ENCODE peak calls at places on chromosomes 13 and 19, in six cellular contexts. G, M, Q, J, X and L are unnamed samples.

GRCh38 chr13:95440441-95441088 is 112.0 kb upstream of the CLDN10 start:
- DNase-seq in J (no peak), Q (no peak), X (no peak), M (no peak), G (no peak), L (no peak)

GRCh38 chr13:95676100-95676774 is 702 bp upstream of the DNAJC3 start:
- DNase-seq in Q (no peak), X (no peak), J (no peak), M (peak; percentile 7), G (peak; percentile 10), L (no peak)

GRCh38 chr19:10019246-10019645 is 6.0 kb downstream of the RDH8 start:
- DNase-seq in Q (no peak), J (no peak), G (no peak), X (no peak), M (no peak), L (no peak)

GRCh38 chr13:100440756-100441421 is 147.7 kb downstream of the GGACT start:
- DNase-seq in G (no peak), J (no peak), X (no peak), M (no peak), Q (peak; percentile 5), L (no peak)

GRCh38 chr19:45881082-45881908 is 4.6 kb downstream of the IRF2BP1 start:
- DNase-seq in Q (no peak), G (no peak), X (no peak), J (no peak), M (no peak), L (no peak)

GRCh38 chr19:55590109-55590508 is 9.2 kb downstream of the FIZ1 start:
- DNase-seq in Q (no peak), M (no peak), G (no peak), X (no peak), J (no peak), L (no peak)

GRCh38 chr13:44786724-44787123 is 202.5 kb downstream of the NUFIP1 start:
- DNase-seq in J (no peak), G (no peak), Q (no peak), X (no peak), M (no peak), L (no peak)

GRCh38 chr19:18999016-18999758 is 34.1 kb downstream of the SUGP2 start:
- DNase-seq in X (no peak), M (no peak), Q (no peak), G (no peak), J (no peak), L (no peak)

GRCh38 chr19:46927106-46927505 is 66.3 kb downstream of the ARHGAP35 start:
- DNase-seq in G (no peak), M (no peak), J (no peak), X (no peak), Q (no peak), L (no peak)

GRCh38 chr13:101881593-101881992 is 429.1 kb downstream of the ITGBL1 start:
- DNase-seq in M (no peak), Q (no peak), J (no peak), G (no peak), X (no peak), L (no peak)

GRCh38 chr19:6198896-6199239 is 63.4 kb downstream of the ACSBG2 start:
- DNase-seq in J (no peak), Q (no peak), M (no peak), G (no peak), X (no peak), L (no peak)

GRCh38 chr19:1445185-1445931 is 4.6 kb upstream of the APC2 start:
- DNase-seq in J (peak; percentile 88), X (peak; percentile 80), G (peak; percentile 46), M (peak; percentile 72), Q (peak; percentile 67), L (peak; percentile 63)

GRCh38 chr19:28414748-28415147 is 798.2 kb downstream of the UQCRFS1 start:
- DNase-seq in X (no peak), J (no peak), G (no peak), M (no peak), Q (no peak), L (no peak)

GRCh38 chr19:39223703-39224279 is 19.7 kb upstream of the SYCN start:
- DNase-seq in M (no peak), Q (no peak), J (no peak), X (peak; percentile 37), G (no peak), L (no peak)

GRCh38 chr19:14563989-14564650 is 7.7 kb downstream of the NDUFB7 start:
- DNase-seq in Q (no peak), G (no peak), J (peak; percentile 43), M (peak; percentile 35), X (no peak), L (no peak)

GRCh38 chr13:77338961-77339401 is 12.1 kb upstream of the MYCBP2 start:
- DNase-seq in Q (no peak), X (no peak), J (no peak), M (no peak), G (no peak), L (no peak)

GRCh38 chr13:32206097-32206740 is 108.9 kb downstream of the ZAR1L start:
- DNase-seq in M (no peak), Q (no peak), J (no peak), G (no peak), X (no peak), L (no peak)

GRCh38 chr13:102978168-102978567 is 88.0 kb downstream of the SLC10A2 start:
- DNase-seq in Q (no peak), M (no peak), G (no peak), X (no peak), J (no peak), L (no peak)
- H3K27ac ChIP-seq in Q (no peak overlapping the region), M (no peak overlapping the region), G (peak overlapping the region; percentile 42), X (no peak overlapping the region), J (no peak overlapping the region), L (no peak overlapping the region)

GRCh38 chr13:79646880-79647279 is 165.9 kb downstream of the NDFIP2 start:
- DNase-seq in X (no peak), Q (no peak), J (no peak), G (no peak), M (no peak), L (no peak)

GRCh38 chr13:79645569-79645968 is 164.6 kb downstream of the NDFIP2 start:
- DNase-seq in J (no peak), G (no peak), X (no peak), M (no peak), Q (no peak), L (no peak)

GRCh38 chr13:79642596-79642995 is 161.6 kb downstream of the NDFIP2 start:
- DNase-seq in X (no peak), G (no peak), J (no peak), Q (no peak), M (no peak), L (no peak)

GRCh38 chr13:79648191-79648590 is 167.2 kb downstream of the NDFIP2 start:
- DNase-seq in G (no peak), Q (no peak), X (no peak), J (no peak), M (no peak), L (no peak)

DNA sequence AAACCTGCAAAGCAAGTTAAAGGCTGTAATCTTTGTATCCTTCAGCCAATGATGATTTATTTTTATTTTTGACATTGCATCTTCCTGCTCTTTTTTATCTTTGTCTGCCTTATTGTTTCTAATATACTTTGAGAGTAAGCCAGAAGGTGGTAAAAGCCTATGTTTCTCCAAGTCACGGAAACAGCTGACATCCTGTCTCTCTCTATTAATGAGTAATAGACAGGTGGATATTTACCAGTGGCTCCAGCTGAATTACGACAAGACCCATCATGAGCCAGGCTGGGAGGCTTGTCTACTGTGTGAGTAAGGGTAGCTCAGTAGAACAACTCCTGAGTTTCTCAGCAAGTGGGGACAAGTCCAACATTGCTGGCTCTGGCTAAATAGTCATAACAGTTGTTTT is 166.6 kb downstream of the NDFIP2 start:
- DNase-seq in M (no peak), J (no peak), Q (no peak), G (no peak), X (no peak), L (no peak)
- H3K27ac ChIP-seq in M (no peak overlapping the region), J (no peak overlapping the region), Q (no peak overlapping the region), G (no peak overlapping the region), X (no peak overlapping the region), L (no peak overlapping the region)

GRCh38 chr13:21014666-21015170 is 46.7 kb downstream of the LATS2 start:
- DNase-seq in M (no peak), G (peak; percentile 46), X (no peak), Q (peak; percentile 78), J (no peak), L (no peak)

GRCh38 chr13:21014139-21014665 is 47.2 kb downstream of the LATS2 start:
- DNase-seq in G (no peak), Q (no peak), M (no peak), X (no peak), J (no peak), L (no peak)

GRCh38 chr13:21018220-21018619 is 43.2 kb downstream of the LATS2 start:
- DNase-seq in Q (no peak), X (no peak), G (no peak), M (no peak), J (no peak), L (no peak)

GRCh38 chr13:21015284-21015683 is 46.1 kb downstream of the LATS2 start:
- DNase-seq in X (no peak), G (no peak), J (no peak), Q (no peak), M (no peak), L (no peak)

DNA sequence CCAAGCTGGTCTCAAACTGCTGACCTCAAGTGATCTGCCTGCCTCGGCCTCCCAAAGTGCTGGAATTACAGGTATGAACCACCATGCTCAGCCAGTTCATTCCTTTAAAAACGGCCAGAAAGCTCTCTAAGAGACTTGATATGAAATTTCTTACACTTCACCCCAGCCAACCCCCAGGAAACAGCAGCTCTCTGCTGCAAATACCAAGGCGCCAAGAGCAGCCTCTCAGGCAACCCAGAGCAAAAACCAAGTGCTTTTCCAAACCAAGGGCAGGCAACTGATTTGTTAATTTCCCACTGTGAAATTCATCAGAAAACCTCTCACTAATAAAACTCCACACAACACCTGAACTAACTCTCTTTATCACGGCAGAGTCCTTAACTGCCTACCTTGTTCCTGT is 44.9 kb downstream of the LATS2 start:
- DNase-seq in Q (no peak), J (no peak), X (no peak), M (no peak), G (no peak), L (no peak)
- H3K27ac ChIP-seq in Q (peak overlapping the region; percentile 82), J (no peak overlapping the region), X (no peak overlapping the region), M (no peak overlapping the region), G (peak overlapping the region; percentile 78), L (peak overlapping the region; percentile 41)

GRCh38 chr19:3038214-3038613 is 9.1 kb upstream of the TLE2 start:
- DNase-seq in X (no peak), G (no peak), J (no peak), Q (no peak), M (no peak), L (no peak)

GRCh38 chr19:3041302-3041701 is 12.2 kb upstream of the TLE2 start:
- DNase-seq in J (no peak), Q (no peak), X (no peak), M (no peak), G (no peak), L (no peak)

GRCh38 chr19:3041756-3042517 is 12.9 kb upstream of the TLE2 start:
- DNase-seq in Q (no peak), G (no peak), M (no peak), J (no peak), X (no peak), L (no peak)

GRCh38 chr19:3039125-3039524 is 10.0 kb upstream of the TLE2 start:
- DNase-seq in Q (no peak), M (no peak), G (no peak), J (no peak), X (no peak), L (no peak)

DNA sequence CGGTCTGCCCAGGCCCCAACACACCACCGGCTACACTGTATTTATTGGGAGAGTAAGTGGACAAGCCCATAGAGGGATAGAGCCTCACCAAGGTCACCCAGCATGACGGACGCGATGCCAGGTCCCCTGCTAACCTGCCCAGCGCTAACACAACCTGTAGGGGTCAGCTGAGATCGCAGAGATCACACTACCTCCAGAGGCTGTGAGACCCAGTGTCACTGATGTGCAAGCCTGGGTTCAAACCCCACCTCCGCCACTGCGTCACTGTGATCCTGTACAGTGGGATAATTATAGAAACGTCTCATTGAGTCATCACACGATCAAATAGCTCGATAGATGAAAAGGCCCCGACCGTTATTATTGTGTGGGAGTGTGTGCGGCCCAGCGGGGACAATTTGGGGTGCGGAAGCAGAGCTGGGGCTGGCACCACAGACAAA is 10.6 kb upstream of the TLE2 start:
- DNase-seq in M (no peak), J (no peak), X (no peak), Q (no peak), G (no peak), L (no peak)
- H3K27ac ChIP-seq in M (no peak overlapping the region), J (no peak overlapping the region), X (no peak overlapping the region), Q (no peak overlapping the region), G (no peak overlapping the region), L (no peak overlapping the region)